ENCODE peak calls at places on chromosomes 3 and 15, in ten cellular contexts. One of them, this sample, is unnamed.

GRCh38 chr3:160312014-160312624 is 86.9 kb downstream of the C3orf80 start:
- DNase-seq in activated naive CD4-positive, alpha-beta T cell treated with anti-CD3 and anti-CD28 coated beads, Interleukin-2, amount 50 U/mL, for 16 hours: no peak
- DNase-seq in fibroblast of pulmonary artery: no peak
- DNase-seq in NCI-H1105 treated with DMSO at 0.1 percent for 48 hours: no peak
- DNase-seq in stimulated activated CD4-positive, alpha-beta T cell treated with anti-CD3 and anti-CD28 coated beads, Interleukin-1b, Interleukin-23, amount 100 ng/mL, for 48 hours: no peak
- DNase-seq in mesenchymal stem cell: no peak
- DNase-seq in glutamatergic neuron: no peak
- DNase-seq in AG08395: no peak
- DNase-seq in T-cell: no peak
- DNase-seq in NCI-H2029 treated with DMSO at 0.1 percent for 48 hours: no peak
- DNase-seq in this sample: no peak

GRCh38 chr3:51974963-51975856 is at the start of gene ABHD14A:
- DNase-seq in AG08395: peak; percentile 92
- DNase-seq in mesenchymal stem cell: peak; percentile 69
- DNase-seq in NCI-H2029 treated with DMSO at 0.1 percent for 48 hours: no peak
- DNase-seq in glutamatergic neuron: peak; percentile 65
- DNase-seq in T-cell: peak; percentile 46
- DNase-seq in activated naive CD4-positive, alpha-beta T cell treated with anti-CD3 and anti-CD28 coated beads, Interleukin-2, amount 50 U/mL, for 16 hours: peak; percentile 74
- DNase-seq in NCI-H1105 treated with DMSO at 0.1 percent for 48 hours: peak; percentile 38
- DNase-seq in fibroblast of pulmonary artery: peak; percentile 64
- DNase-seq in stimulated activated CD4-positive, alpha-beta T cell treated with anti-CD3 and anti-CD28 coated beads, Interleukin-1b, Interleukin-23, amount 100 ng/mL, for 48 hours: peak; percentile 69
- DNase-seq in this sample: peak; percentile 99

GRCh38 chr15:63013052-63013808 is 29.3 kb upstream of the TPM1 start:
- DNase-seq in mesenchymal stem cell: peak; percentile 67
- DNase-seq in NCI-H2029 treated with DMSO at 0.1 percent for 48 hours: no peak
- DNase-seq in glutamatergic neuron: no peak
- DNase-seq in AG08395: peak; percentile 66
- DNase-seq in T-cell: no peak
- DNase-seq in activated naive CD4-positive, alpha-beta T cell treated with anti-CD3 and anti-CD28 coated beads, Interleukin-2, amount 50 U/mL, for 16 hours: no peak
- DNase-seq in stimulated activated CD4-positive, alpha-beta T cell treated with anti-CD3 and anti-CD28 coated beads, Interleukin-1b, Interleukin-23, amount 100 ng/mL, for 48 hours: no peak
- DNase-seq in fibroblast of pulmonary artery: peak; percentile 77
- DNase-seq in NCI-H1105 treated with DMSO at 0.1 percent for 48 hours: no peak
- DNase-seq in this sample: peak; percentile 67

GRCh38 chr15:86834115-86834863 is 754.6 kb downstream of the AGBL1 start:
- DNase-seq in mesenchymal stem cell: no peak
- DNase-seq in fibroblast of pulmonary artery: no peak
- DNase-seq in glutamatergic neuron: no peak
- DNase-seq in activated naive CD4-positive, alpha-beta T cell treated with anti-CD3 and anti-CD28 coated beads, Interleukin-2, amount 50 U/mL, for 16 hours: no peak
- DNase-seq in NCI-H2029 treated with DMSO at 0.1 percent for 48 hours: no peak
- DNase-seq in T-cell: no peak
- DNase-seq in AG08395: no peak
- DNase-seq in NCI-H1105 treated with DMSO at 0.1 percent for 48 hours: no peak
- DNase-seq in stimulated activated CD4-positive, alpha-beta T cell treated with anti-CD3 and anti-CD28 coated beads, Interleukin-1b, Interleukin-23, amount 100 ng/mL, for 48 hours: no peak
- DNase-seq in this sample: no peak

GRCh38 chr15:72939855-72940631 is 112.2 kb upstream of the NEO1 start:
- DNase-seq in stimulated activated CD4-positive, alpha-beta T cell treated with anti-CD3 and anti-CD28 coated beads, Interleukin-1b, Interleukin-23, amount 100 ng/mL, for 48 hours: no peak
- DNase-seq in mesenchymal stem cell: no peak
- DNase-seq in T-cell: no peak
- DNase-seq in NCI-H1105 treated with DMSO at 0.1 percent for 48 hours: no peak
- DNase-seq in AG08395: no peak
- DNase-seq in fibroblast of pulmonary artery: no peak
- DNase-seq in activated naive CD4-positive, alpha-beta T cell treated with anti-CD3 and anti-CD28 coated beads, Interleukin-2, amount 50 U/mL, for 16 hours: no peak
- DNase-seq in NCI-H2029 treated with DMSO at 0.1 percent for 48 hours: no peak
- DNase-seq in glutamatergic neuron: no peak
- DNase-seq in this sample: no peak

GRCh38 chr3:122615303-122615702 is 37.9 kb downstream of the PARP15 start:
- DNase-seq in glutamatergic neuron: no peak
- DNase-seq in AG08395: no peak
- DNase-seq in NCI-H2029 treated with DMSO at 0.1 percent for 48 hours: no peak
- DNase-seq in stimulated activated CD4-positive, alpha-beta T cell treated with anti-CD3 and anti-CD28 coated beads, Interleukin-1b, Interleukin-23, amount 100 ng/mL, for 48 hours: no peak
- DNase-seq in T-cell: no peak
- DNase-seq in fibroblast of pulmonary artery: no peak
- DNase-seq in NCI-H1105 treated with DMSO at 0.1 percent for 48 hours: no peak
- DNase-seq in activated naive CD4-positive, alpha-beta T cell treated with anti-CD3 and anti-CD28 coated beads, Interleukin-2, amount 50 U/mL, for 16 hours: no peak
- DNase-seq in mesenchymal stem cell: peak; percentile 13
- DNase-seq in this sample: no peak

GRCh38 chr15:47384316-47384715 is 333.0 kb upstream of the SEMA6D start:
- DNase-seq in AG08395: peak; percentile 91
- DNase-seq in NCI-H2029 treated with DMSO at 0.1 percent for 48 hours: no peak
- DNase-seq in activated naive CD4-positive, alpha-beta T cell treated with anti-CD3 and anti-CD28 coated beads, Interleukin-2, amount 50 U/mL, for 16 hours: no peak
- DNase-seq in fibroblast of pulmonary artery: peak; percentile 96
- DNase-seq in T-cell: no peak
- DNase-seq in stimulated activated CD4-positive, alpha-beta T cell treated with anti-CD3 and anti-CD28 coated beads, Interleukin-1b, Interleukin-23, amount 100 ng/mL, for 48 hours: no peak
- DNase-seq in NCI-H1105 treated with DMSO at 0.1 percent for 48 hours: no peak
- DNase-seq in glutamatergic neuron: peak; percentile 45
- DNase-seq in mesenchymal stem cell: peak; percentile 94
- DNase-seq in this sample: peak; percentile 79

GRCh38 chr3:140447136-140447535 is 230.7 kb upstream of the TRIM42 start:
- DNase-seq in NCI-H1105 treated with DMSO at 0.1 percent for 48 hours: no peak
- DNase-seq in mesenchymal stem cell: no peak
- DNase-seq in activated naive CD4-positive, alpha-beta T cell treated with anti-CD3 and anti-CD28 coated beads, Interleukin-2, amount 50 U/mL, for 16 hours: no peak
- DNase-seq in AG08395: no peak
- DNase-seq in T-cell: no peak
- DNase-seq in NCI-H2029 treated with DMSO at 0.1 percent for 48 hours: no peak
- DNase-seq in glutamatergic neuron: no peak
- DNase-seq in fibroblast of pulmonary artery: no peak
- DNase-seq in stimulated activated CD4-positive, alpha-beta T cell treated with anti-CD3 and anti-CD28 coated beads, Interleukin-1b, Interleukin-23, amount 100 ng/mL, for 48 hours: no peak
- DNase-seq in this sample: no peak

GRCh38 chr3:127820221-127820870 is 2.0 kb downstream of the MGLL start:
- DNase-seq in fibroblast of pulmonary artery: no peak
- DNase-seq in T-cell: no peak
- DNase-seq in mesenchymal stem cell: peak; percentile 63
- DNase-seq in NCI-H1105 treated with DMSO at 0.1 percent for 48 hours: no peak
- DNase-seq in stimulated activated CD4-positive, alpha-beta T cell treated with anti-CD3 and anti-CD28 coated beads, Interleukin-1b, Interleukin-23, amount 100 ng/mL, for 48 hours: no peak
- DNase-seq in AG08395: peak; percentile 62
- DNase-seq in activated naive CD4-positive, alpha-beta T cell treated with anti-CD3 and anti-CD28 coated beads, Interleukin-2, amount 50 U/mL, for 16 hours: no peak
- DNase-seq in NCI-H2029 treated with DMSO at 0.1 percent for 48 hours: peak; percentile 22
- DNase-seq in glutamatergic neuron: no peak
- DNase-seq in this sample: peak; percentile 92

GRCh38 chr15:91109885-91110284 is 9.8 kb downstream of the SV2B start:
- DNase-seq in AG08395: no peak
- DNase-seq in activated naive CD4-positive, alpha-beta T cell treated with anti-CD3 and anti-CD28 coated beads, Interleukin-2, amount 50 U/mL, for 16 hours: no peak
- DNase-seq in glutamatergic neuron: no peak
- DNase-seq in stimulated activated CD4-positive, alpha-beta T cell treated with anti-CD3 and anti-CD28 coated beads, Interleukin-1b, Interleukin-23, amount 100 ng/mL, for 48 hours: no peak
- DNase-seq in T-cell: no peak
- DNase-seq in NCI-H1105 treated with DMSO at 0.1 percent for 48 hours: no peak
- DNase-seq in mesenchymal stem cell: no peak
- DNase-seq in NCI-H2029 treated with DMSO at 0.1 percent for 48 hours: no peak
- DNase-seq in fibroblast of pulmonary artery: no peak
- DNase-seq in this sample: no peak

GRCh38 chr3:173911446-173911845 is 513.9 kb downstream of the NLGN1 start:
- DNase-seq in stimulated activated CD4-positive, alpha-beta T cell treated with anti-CD3 and anti-CD28 coated beads, Interleukin-1b, Interleukin-23, amount 100 ng/mL, for 48 hours: no peak
- DNase-seq in NCI-H1105 treated with DMSO at 0.1 percent for 48 hours: no peak
- DNase-seq in fibroblast of pulmonary artery: no peak
- DNase-seq in mesenchymal stem cell: no peak
- DNase-seq in AG08395: no peak
- DNase-seq in NCI-H2029 treated with DMSO at 0.1 percent for 48 hours: no peak
- DNase-seq in glutamatergic neuron: no peak
- DNase-seq in T-cell: no peak
- DNase-seq in activated naive CD4-positive, alpha-beta T cell treated with anti-CD3 and anti-CD28 coated beads, Interleukin-2, amount 50 U/mL, for 16 hours: no peak
- DNase-seq in this sample: no peak

GRCh38 chr3:181693280-181693679 is 18.4 kb upstream of the SOX2 start:
- DNase-seq in T-cell: no peak
- DNase-seq in mesenchymal stem cell: no peak
- DNase-seq in activated naive CD4-positive, alpha-beta T cell treated with anti-CD3 and anti-CD28 coated beads, Interleukin-2, amount 50 U/mL, for 16 hours: no peak
- DNase-seq in stimulated activated CD4-positive, alpha-beta T cell treated with anti-CD3 and anti-CD28 coated beads, Interleukin-1b, Interleukin-23, amount 100 ng/mL, for 48 hours: no peak
- DNase-seq in AG08395: no peak
- DNase-seq in glutamatergic neuron: no peak
- DNase-seq in NCI-H1105 treated with DMSO at 0.1 percent for 48 hours: no peak
- DNase-seq in fibroblast of pulmonary artery: no peak
- DNase-seq in NCI-H2029 treated with DMSO at 0.1 percent for 48 hours: no peak
- DNase-seq in this sample: no peak

GRCh38 chr3:8653800-8654408 is 9.3 kb upstream of the SSUH2 start:
- DNase-seq in T-cell: no peak
- DNase-seq in AG08395: no peak
- DNase-seq in fibroblast of pulmonary artery: no peak
- DNase-seq in NCI-H2029 treated with DMSO at 0.1 percent for 48 hours: no peak
- DNase-seq in stimulated activated CD4-positive, alpha-beta T cell treated with anti-CD3 and anti-CD28 coated beads, Interleukin-1b, Interleukin-23, amount 100 ng/mL, for 48 hours: no peak
- DNase-seq in NCI-H1105 treated with DMSO at 0.1 percent for 48 hours: no peak
- DNase-seq in glutamatergic neuron: no peak
- DNase-seq in mesenchymal stem cell: no peak
- DNase-seq in activated naive CD4-positive, alpha-beta T cell treated with anti-CD3 and anti-CD28 coated beads, Interleukin-2, amount 50 U/mL, for 16 hours: no peak
- DNase-seq in this sample: no peak

GRCh38 chr3:141082064-141082463 is 30.9 kb downstream of the SPSB4 start:
- DNase-seq in T-cell: no peak
- DNase-seq in NCI-H2029 treated with DMSO at 0.1 percent for 48 hours: no peak
- DNase-seq in activated naive CD4-positive, alpha-beta T cell treated with anti-CD3 and anti-CD28 coated beads, Interleukin-2, amount 50 U/mL, for 16 hours: no peak
- DNase-seq in stimulated activated CD4-positive, alpha-beta T cell treated with anti-CD3 and anti-CD28 coated beads, Interleukin-1b, Interleukin-23, amount 100 ng/mL, for 48 hours: no peak
- DNase-seq in NCI-H1105 treated with DMSO at 0.1 percent for 48 hours: no peak
- DNase-seq in fibroblast of pulmonary artery: no peak
- DNase-seq in mesenchymal stem cell: no peak
- DNase-seq in AG08395: no peak
- DNase-seq in glutamatergic neuron: no peak
- DNase-seq in this sample: peak; percentile 38

GRCh38 chr15:34122771-34123183 is 20.9 kb downstream of the PGBD4 start:
- DNase-seq in AG08395: peak; percentile 47
- DNase-seq in activated naive CD4-positive, alpha-beta T cell treated with anti-CD3 and anti-CD28 coated beads, Interleukin-2, amount 50 U/mL, for 16 hours: no peak
- DNase-seq in glutamatergic neuron: no peak
- DNase-seq in NCI-H2029 treated with DMSO at 0.1 percent for 48 hours: no peak
- DNase-seq in stimulated activated CD4-positive, alpha-beta T cell treated with anti-CD3 and anti-CD28 coated beads, Interleukin-1b, Interleukin-23, amount 100 ng/mL, for 48 hours: no peak
- DNase-seq in NCI-H1105 treated with DMSO at 0.1 percent for 48 hours: no peak
- DNase-seq in fibroblast of pulmonary artery: peak; percentile 91
- DNase-seq in mesenchymal stem cell: peak; percentile 99
- DNase-seq in T-cell: no peak
- DNase-seq in this sample: peak; percentile 79

GRCh38 chr3:24396338-24396737 is 98.3 kb downstream of the THRB start:
- DNase-seq in fibroblast of pulmonary artery: no peak
- DNase-seq in activated naive CD4-positive, alpha-beta T cell treated with anti-CD3 and anti-CD28 coated beads, Interleukin-2, amount 50 U/mL, for 16 hours: no peak
- DNase-seq in AG08395: no peak
- DNase-seq in NCI-H1105 treated with DMSO at 0.1 percent for 48 hours: no peak
- DNase-seq in mesenchymal stem cell: no peak
- DNase-seq in glutamatergic neuron: no peak
- DNase-seq in stimulated activated CD4-positive, alpha-beta T cell treated with anti-CD3 and anti-CD28 coated beads, Interleukin-1b, Interleukin-23, amount 100 ng/mL, for 48 hours: no peak
- DNase-seq in T-cell: no peak
- DNase-seq in NCI-H2029 treated with DMSO at 0.1 percent for 48 hours: no peak
- DNase-seq in this sample: no peak

GRCh38 chr15:51369451-51369761 is 28.0 kb downstream of the GLDN start:
- DNase-seq in glutamatergic neuron: no peak
- DNase-seq in NCI-H2029 treated with DMSO at 0.1 percent for 48 hours: no peak
- DNase-seq in fibroblast of pulmonary artery: no peak
- DNase-seq in T-cell: no peak
- DNase-seq in AG08395: no peak
- DNase-seq in NCI-H1105 treated with DMSO at 0.1 percent for 48 hours: no peak
- DNase-seq in mesenchymal stem cell: no peak
- DNase-seq in stimulated activated CD4-positive, alpha-beta T cell treated with anti-CD3 and anti-CD28 coated beads, Interleukin-1b, Interleukin-23, amount 100 ng/mL, for 48 hours: no peak
- DNase-seq in activated naive CD4-positive, alpha-beta T cell treated with anti-CD3 and anti-CD28 coated beads, Interleukin-2, amount 50 U/mL, for 16 hours: no peak
- DNase-seq in this sample: no peak

GRCh38 chr3:190863119-190863465 is 598 bp upstream of the GMNC start:
- DNase-seq in activated naive CD4-positive, alpha-beta T cell treated with anti-CD3 and anti-CD28 coated beads, Interleukin-2, amount 50 U/mL, for 16 hours: no peak
- DNase-seq in T-cell: no peak
- DNase-seq in fibroblast of pulmonary artery: no peak
- DNase-seq in stimulated activated CD4-positive, alpha-beta T cell treated with anti-CD3 and anti-CD28 coated beads, Interleukin-1b, Interleukin-23, amount 100 ng/mL, for 48 hours: no peak
- DNase-seq in mesenchymal stem cell: peak; percentile 16
- DNase-seq in NCI-H1105 treated with DMSO at 0.1 percent for 48 hours: no peak
- DNase-seq in NCI-H2029 treated with DMSO at 0.1 percent for 48 hours: no peak
- DNase-seq in AG08395: no peak
- DNase-seq in glutamatergic neuron: no peak
- DNase-seq in this sample: peak; percentile 61

GRCh38 chr3:129463736-129464135 is 23.7 kb downstream of the IFT122 start:
- DNase-seq in NCI-H2029 treated with DMSO at 0.1 percent for 48 hours: no peak
- DNase-seq in fibroblast of pulmonary artery: no peak
- DNase-seq in NCI-H1105 treated with DMSO at 0.1 percent for 48 hours: no peak
- DNase-seq in AG08395: no peak
- DNase-seq in mesenchymal stem cell: no peak
- DNase-seq in T-cell: no peak
- DNase-seq in glutamatergic neuron: no peak
- DNase-seq in activated naive CD4-positive, alpha-beta T cell treated with anti-CD3 and anti-CD28 coated beads, Interleukin-2, amount 50 U/mL, for 16 hours: no peak
- DNase-seq in stimulated activated CD4-positive, alpha-beta T cell treated with anti-CD3 and anti-CD28 coated beads, Interleukin-1b, Interleukin-23, amount 100 ng/mL, for 48 hours: no peak
- DNase-seq in this sample: no peak

GRCh38 chr15:90407871-90408317 is 19.9 kb downstream of the IQGAP1 start:
- DNase-seq in NCI-H1105 treated with DMSO at 0.1 percent for 48 hours: no peak
- DNase-seq in glutamatergic neuron: no peak
- DNase-seq in AG08395: no peak
- DNase-seq in activated naive CD4-positive, alpha-beta T cell treated with anti-CD3 and anti-CD28 coated beads, Interleukin-2, amount 50 U/mL, for 16 hours: no peak
- DNase-seq in fibroblast of pulmonary artery: peak; percentile 74
- DNase-seq in T-cell: no peak
- DNase-seq in stimulated activated CD4-positive, alpha-beta T cell treated with anti-CD3 and anti-CD28 coated beads, Interleukin-1b, Interleukin-23, amount 100 ng/mL, for 48 hours: no peak
- DNase-seq in mesenchymal stem cell: peak; percentile 83
- DNase-seq in NCI-H2029 treated with DMSO at 0.1 percent for 48 hours: no peak
- DNase-seq in this sample: no peak

GRCh38 chr15:61421470-61421869 is 192.4 kb upstream of the RORA start:
- DNase-seq in AG08395: no peak
- DNase-seq in glutamatergic neuron: no peak
- DNase-seq in activated naive CD4-positive, alpha-beta T cell treated with anti-CD3 and anti-CD28 coated beads, Interleukin-2, amount 50 U/mL, for 16 hours: no peak
- DNase-seq in stimulated activated CD4-positive, alpha-beta T cell treated with anti-CD3 and anti-CD28 coated beads, Interleukin-1b, Interleukin-23, amount 100 ng/mL, for 48 hours: no peak
- DNase-seq in fibroblast of pulmonary artery: no peak
- DNase-seq in T-cell: no peak
- DNase-seq in NCI-H2029 treated with DMSO at 0.1 percent for 48 hours: no peak
- DNase-seq in mesenchymal stem cell: no peak
- DNase-seq in NCI-H1105 treated with DMSO at 0.1 percent for 48 hours: no peak
- DNase-seq in this sample: no peak

GRCh38 chr3:186235554-186235953 is 126.5 kb downstream of the DGKG start:
- DNase-seq in T-cell: no peak
- DNase-seq in glutamatergic neuron: no peak
- DNase-seq in NCI-H2029 treated with DMSO at 0.1 percent for 48 hours: no peak
- DNase-seq in stimulated activated CD4-positive, alpha-beta T cell treated with anti-CD3 and anti-CD28 coated beads, Interleukin-1b, Interleukin-23, amount 100 ng/mL, for 48 hours: no peak
- DNase-seq in NCI-H1105 treated with DMSO at 0.1 percent for 48 hours: no peak
- DNase-seq in activated naive CD4-positive, alpha-beta T cell treated with anti-CD3 and anti-CD28 coated beads, Interleukin-2, amount 50 U/mL, for 16 hours: no peak
- DNase-seq in fibroblast of pulmonary artery: no peak
- DNase-seq in mesenchymal stem cell: no peak
- DNase-seq in AG08395: no peak
- DNase-seq in this sample: no peak

GRCh38 chr15:65833501-65834220 is 35.6 kb upstream of the RAB11A start:
- DNase-seq in stimulated activated CD4-positive, alpha-beta T cell treated with anti-CD3 and anti-CD28 coated beads, Interleukin-1b, Interleukin-23, amount 100 ng/mL, for 48 hours: peak; percentile 39
- DNase-seq in activated naive CD4-positive, alpha-beta T cell treated with anti-CD3 and anti-CD28 coated beads, Interleukin-2, amount 50 U/mL, for 16 hours: peak; percentile 30
- DNase-seq in AG08395: no peak
- DNase-seq in glutamatergic neuron: no peak
- DNase-seq in T-cell: no peak
- DNase-seq in mesenchymal stem cell: no peak
- DNase-seq in NCI-H1105 treated with DMSO at 0.1 percent for 48 hours: peak; percentile 94
- DNase-seq in NCI-H2029 treated with DMSO at 0.1 percent for 48 hours: peak; percentile 17
- DNase-seq in fibroblast of pulmonary artery: no peak
- DNase-seq in this sample: no peak

GRCh38 chr3:66492672-66493071 is 8.2 kb downstream of the LRIG1 start:
- DNase-seq in mesenchymal stem cell: no peak
- DNase-seq in fibroblast of pulmonary artery: no peak
- DNase-seq in NCI-H2029 treated with DMSO at 0.1 percent for 48 hours: peak; percentile 66
- DNase-seq in stimulated activated CD4-positive, alpha-beta T cell treated with anti-CD3 and anti-CD28 coated beads, Interleukin-1b, Interleukin-23, amount 100 ng/mL, for 48 hours: no peak
- DNase-seq in NCI-H1105 treated with DMSO at 0.1 percent for 48 hours: no peak
- DNase-seq in activated naive CD4-positive, alpha-beta T cell treated with anti-CD3 and anti-CD28 coated beads, Interleukin-2, amount 50 U/mL, for 16 hours: no peak
- DNase-seq in AG08395: no peak
- DNase-seq in glutamatergic neuron: no peak
- DNase-seq in T-cell: no peak
- DNase-seq in this sample: no peak

GRCh38 chr3:165389064-165389463 is 192.9 kb upstream of the SLITRK3 start:
- DNase-seq in NCI-H1105 treated with DMSO at 0.1 percent for 48 hours: no peak
- DNase-seq in AG08395: no peak
- DNase-seq in NCI-H2029 treated with DMSO at 0.1 percent for 48 hours: no peak
- DNase-seq in T-cell: no peak
- DNase-seq in activated naive CD4-positive, alpha-beta T cell treated with anti-CD3 and anti-CD28 coated beads, Interleukin-2, amount 50 U/mL, for 16 hours: no peak
- DNase-seq in stimulated activated CD4-positive, alpha-beta T cell treated with anti-CD3 and anti-CD28 coated beads, Interleukin-1b, Interleukin-23, amount 100 ng/mL, for 48 hours: no peak
- DNase-seq in mesenchymal stem cell: peak; percentile 57
- DNase-seq in fibroblast of pulmonary artery: peak; percentile 3
- DNase-seq in glutamatergic neuron: no peak
- DNase-seq in this sample: no peak

This sample was measured in osteoblast.